ENCODE peak calls at places on chromosomes 11 and 22, in ten cellular contexts. W is left lung; A is lower lobe of right lung; P is activated CD4-positive, alpha-beta T cell treated with anti-CD3 and anti-CD28 coated beads for 36 hours; M is CD4-positive, CD25-positive, alpha-beta regulatory T cell; E is central memory CD8-positive, alpha-beta T cell; I is aorta; L is activated CD8-positive, alpha-beta T cell treated with anti-CD3 and anti-CD28 coated beads for 36 hours; C is Right ventricle myocardium superior; Q is GM23338. J is an unnamed sample.

GRCh38 chr22:41557401-41558240 is 3.2 kb upstream of the CSDC2 start:
- ATAC-seq in E (no peak), M (no peak), P (peak), L (peak), A (peak), C (peak), I (peak), Q (peak), W (peak), J (peak)

GRCh38 chr11:107608809-107609208 is 17.9 kb downstream of the ELMOD1 start:
- ATAC-seq in E (no peak), I (no peak), Q (no peak), P (no peak), L (no peak), A (no peak), C (no peak), M (no peak), W (no peak), J (no peak)

GRCh38 chr11:64028398-64029115 is 7.2 kb upstream of the FLRT1 start:
- ATAC-seq in A (no peak), M (no peak), E (no peak), Q (peak), P (peak), L (peak), W (peak), C (no peak), I (no peak), J (no peak)

GRCh38 chr11:21137813-21138212 is 468.4 kb downstream of the NELL1 start:
- ATAC-seq in L (no peak), A (no peak), C (no peak), Q (no peak), M (no peak), E (no peak), P (no peak), W (no peak), I (no peak), J (no peak)

GRCh38 chr11:64799256-64799924 is 3.6 kb downstream of the MAP4K2 start:
- ATAC-seq in W (no peak), C (no peak), E (no peak), P (no peak), L (no peak), A (no peak), M (no peak), Q (no peak), I (no peak), J (no peak)

GRCh38 chr22:23609983-23610781 is 21.9 kb downstream of the DRICH1 start:
- ATAC-seq in P (no peak), A (no peak), M (no peak), C (no peak), L (no peak), E (no peak), W (no peak), I (no peak), Q (no peak), J (no peak)

GRCh38 chr11:285021-285893 is 3.7 kb upstream of the PGGHG start:
- ATAC-seq in C (no peak), E (no peak), A (no peak), P (no peak), Q (no peak), I (no peak), W (no peak), M (no peak), L (no peak), J (no peak)

GRCh38 chr11:85590848-85591483 is 36.2 kb downstream of the DLG2 start:
- ATAC-seq in C (no peak), Q (peak), I (no peak), M (no peak), E (no peak), A (no peak), W (peak), P (peak), L (no peak), J (peak)

J was measured in esophagus mucosa.